ENCODE peak calls at places on chromosomes 3 and 15, in nine cellular contexts. J is hepatocyte, Y is dorsolateral prefrontal cortex, A is PC-9, H is mucosa of descending colon, U is sigmoid colon, N is upper lobe of right lung, E is left lung, S is mesothelial cell of epicardium. F is an unnamed sample.

GRCh38 chr3:183371672-183371968 is 56.8 kb downstream of the MCF2L2 start:
- DNase-seq in U (no peak), N (no peak), S (no peak), H (no peak), A (peak), Y (no peak), J (no peak), E (no peak), F (no peak)

GRCh38 chr3:146241523-146242240 is 9.2 kb downstream of the PLSCR4 start:
- DNase-seq in H (no peak), N (no peak), Y (no peak), E (peak), S (no peak), U (no peak), A (no peak), J (no peak), F (no peak)

GRCh38 chr3:33186524-33187367 is 31.9 kb downstream of the SUSD5 start:
- DNase-seq in E (no peak), A (no peak), U (no peak), N (no peak), J (peak), S (no peak), H (no peak), Y (no peak), F (no peak)

GRCh38 chr3:76943058-76943457 is 96.8 kb upstream of the ROBO2 start:
- DNase-seq in A (no peak), E (no peak), N (no peak), Y (no peak), U (no peak), H (no peak), S (no peak), J (peak), F (no peak)

GRCh38 chr15:100569406-100569805 is 32.6 kb downstream of the LINS1 start:
- DNase-seq in J (peak), N (no peak), S (no peak), U (no peak), E (no peak), Y (no peak), H (no peak), A (no peak), F (no peak)

GRCh38 chr3:101836907-101837598 is 12.3 kb upstream of the NFKBIZ start:
- DNase-seq in J (no peak), U (no peak), E (no peak), S (no peak), Y (no peak), H (no peak), A (no peak), N (no peak), F (no peak)

GRCh38 chr3:174651951-174652350 is 207.2 kb upstream of the NAALADL2 start:
- DNase-seq in U (no peak), N (no peak), H (no peak), J (no peak), S (no peak), E (no peak), A (no peak), Y (no peak), F (no peak)

GRCh38 chr3:152828075-152828840 is 6.7 kb upstream of the P2RY1 start:
- DNase-seq in U (no peak), A (no peak), N (no peak), S (no peak), J (no peak), E (no peak), Y (no peak), H (peak), F (no peak)

GRCh38 chr3:43747641-43748040 is 56.9 kb downstream of the ABHD5 start:
- DNase-seq in A (no peak), H (no peak), N (no peak), S (no peak), Y (no peak), E (no peak), U (no peak), J (no peak), F (no peak)

GRCh38 chr3:50519471-50520089 is 16.1 kb upstream of the CACNA2D2 start:
- DNase-seq in S (peak), J (peak), Y (peak), A (peak), H (peak), U (no peak), N (peak), E (peak), F (peak)

GRCh38 chr3:42980209-42980608 is 1.1 kb downstream of the GASK1A start:
- DNase-seq in U (no peak), H (no peak), Y (no peak), A (no peak), N (no peak), J (no peak), S (no peak), E (no peak), F (no peak)

GRCh38 chr3:47634996-47635395 is 56.3 kb upstream of the CSPG5 start:
- DNase-seq in Y (peak), U (no peak), N (no peak), J (no peak), H (no peak), S (no peak), A (no peak), E (no peak), F (no peak)

GRCh38 chr3:4739289-4740236 is 239.7 kb upstream of the BHLHE40 start:
- DNase-seq in S (no peak), A (no peak), Y (no peak), U (no peak), J (no peak), N (no peak), H (no peak), E (no peak), F (no peak)

GRCh38 chr3:27147215-27147614 is 222.0 kb downstream of the NEK10 start:
- DNase-seq in Y (no peak), N (no peak), E (no peak), J (no peak), A (no peak), H (no peak), U (no peak), S (no peak), F (no peak)

GRCh38 chr15:45320581-45320980 is 57.8 kb downstream of the GATM start:
- DNase-seq in U (no peak), E (no peak), S (no peak), H (no peak), A (peak), Y (no peak), N (no peak), J (no peak), F (no peak)

GRCh38 chr3:116188231-116188785 is 257.0 kb downstream of the LSAMP start:
- DNase-seq in A (no peak), Y (no peak), J (no peak), E (no peak), N (no peak), S (no peak), U (no peak), H (no peak), F (no peak)

GRCh38 chr15:25734680-25735355 is 128.3 kb downstream of the ATP10A start:
- DNase-seq in A (no peak), J (no peak), H (no peak), N (no peak), Y (peak), E (no peak), U (peak), S (peak), F (no peak)

GRCh38 chr3:43105224-43105596 is 669 bp downstream of the POMGNT2 start:
- DNase-seq in J (no peak), A (peak), U (no peak), Y (no peak), H (peak), E (no peak), N (peak), S (no peak), F (no peak)

GRCh38 chr3:187745201-187746058 is at the start of gene BCL6:
- DNase-seq in Y (peak), U (peak), E (peak), H (peak), N (peak), S (peak), A (peak), J (peak), F (peak)

GRCh38 chr3:46829699-46830208 is 33.5 kb downstream of the MYL3 start:
- DNase-seq in H (no peak), Y (no peak), N (no peak), S (no peak), J (no peak), A (no peak), E (no peak), U (no peak), F (no peak)

GRCh38 chr15:58066042-58066867 is 744 bp upstream of the ALDH1A2 start:
- DNase-seq in S (peak), U (peak), Y (no peak), E (peak), A (peak), H (peak), J (peak), N (peak), F (peak)

GRCh38 chr15:48929611-48930170 is 34.0 kb downstream of the SHC4 start:
- DNase-seq in Y (no peak), S (no peak), J (no peak), U (no peak), H (no peak), E (no peak), N (no peak), A (no peak), F (no peak)

GRCh38 chr3:187066228-187066995 is 72.9 kb downstream of the RPL39L start:
- DNase-seq in U (no peak), N (no peak), E (no peak), H (peak), Y (no peak), J (peak), S (no peak), A (peak), F (no peak)

GRCh38 chr3:192186508-192186907 is 540.8 kb downstream of the FGF12 start:
- DNase-seq in E (no peak), S (no peak), U (no peak), J (no peak), H (no peak), N (no peak), Y (no peak), A (no peak), F (no peak)

GRCh38 chr15:92631721-92632120 is 23.9 kb downstream of the FAM174B start:
- DNase-seq in A (no peak), S (no peak), J (no peak), E (no peak), N (peak), Y (no peak), H (no peak), U (no peak), F (no peak)
- TF ChIP-seq CTCF in A (peak), S (peak), J (no peak), E (no peak), N (no peak), Y (no peak), H (no peak), U (no peak), F (no peak)

GRCh38 chr3:53668872-53669271 is 174.5 kb downstream of the CACNA1D start:
- DNase-seq in E (no peak), N (no peak), A (no peak), Y (no peak), S (no peak), H (no peak), J (no peak), U (no peak), F (no peak)
- TF ChIP-seq CTCF in E (no peak), N (peak), A (peak), Y (no peak), S (no peak), H (no peak), J (peak), U (no peak), F (no peak)

GRCh38 chr15:63056843-63057242 is 14.3 kb downstream of the TPM1 start:
- DNase-seq in S (no peak), H (no peak), E (no peak), Y (peak), A (no peak), N (no peak), U (peak), J (no peak), F (no peak)
- TF ChIP-seq CTCF in S (no peak), H (no peak), E (no peak), Y (no peak), A (no peak), N (no peak), U (no peak), J (no peak), F (no peak)

GRCh38 chr3:69855436-69856162 is 116.3 kb downstream of the MITF start:
- DNase-seq in E (no peak), H (no peak), S (no peak), Y (no peak), N (no peak), J (peak), U (no peak), A (no peak), F (no peak)
- TF ChIP-seq CTCF in E (no peak), H (no peak), S (no peak), Y (peak), N (peak), J (peak), U (no peak), A (peak), F (no peak)

GRCh38 chr15:71115567-71116351 is 488 bp downstream of the THSD4 start:
- DNase-seq in S (peak), Y (no peak), E (peak), U (no peak), J (peak), N (peak), A (peak), H (peak), F (no peak)
- TF ChIP-seq CTCF in S (no peak), Y (no peak), E (no peak), U (no peak), J (no peak), N (no peak), A (no peak), H (no peak), F (no peak)

DNA sequence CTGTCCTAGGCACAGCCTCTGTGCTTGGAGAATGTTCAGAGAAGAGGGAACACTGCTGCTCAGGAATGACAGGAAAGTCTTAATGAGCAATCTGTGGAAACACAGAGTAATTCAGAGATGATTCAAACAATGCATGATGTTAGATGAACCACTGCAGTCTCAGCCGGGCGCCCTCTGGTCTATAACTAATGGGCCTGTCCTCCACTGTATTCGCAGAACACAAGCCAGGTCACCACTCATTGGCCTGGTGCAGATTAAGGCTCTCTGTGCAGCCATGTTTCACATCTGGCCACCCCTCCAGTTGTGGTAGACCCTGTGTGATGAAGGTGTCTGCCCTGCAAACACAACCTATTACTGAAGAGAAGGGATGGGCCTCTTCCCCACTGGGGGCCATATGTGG is 281.7 kb upstream of the ROPN1 start:
- DNase-seq in N (no peak), Y (no peak), S (no peak), H (no peak), U (no peak), E (no peak), A (no peak), J (no peak), F (no peak)
- TF ChIP-seq CTCF in N (no peak), Y (no peak), S (no peak), H (no peak), U (no peak), E (no peak), A (no peak), J (no peak), F (no peak)

DNA sequence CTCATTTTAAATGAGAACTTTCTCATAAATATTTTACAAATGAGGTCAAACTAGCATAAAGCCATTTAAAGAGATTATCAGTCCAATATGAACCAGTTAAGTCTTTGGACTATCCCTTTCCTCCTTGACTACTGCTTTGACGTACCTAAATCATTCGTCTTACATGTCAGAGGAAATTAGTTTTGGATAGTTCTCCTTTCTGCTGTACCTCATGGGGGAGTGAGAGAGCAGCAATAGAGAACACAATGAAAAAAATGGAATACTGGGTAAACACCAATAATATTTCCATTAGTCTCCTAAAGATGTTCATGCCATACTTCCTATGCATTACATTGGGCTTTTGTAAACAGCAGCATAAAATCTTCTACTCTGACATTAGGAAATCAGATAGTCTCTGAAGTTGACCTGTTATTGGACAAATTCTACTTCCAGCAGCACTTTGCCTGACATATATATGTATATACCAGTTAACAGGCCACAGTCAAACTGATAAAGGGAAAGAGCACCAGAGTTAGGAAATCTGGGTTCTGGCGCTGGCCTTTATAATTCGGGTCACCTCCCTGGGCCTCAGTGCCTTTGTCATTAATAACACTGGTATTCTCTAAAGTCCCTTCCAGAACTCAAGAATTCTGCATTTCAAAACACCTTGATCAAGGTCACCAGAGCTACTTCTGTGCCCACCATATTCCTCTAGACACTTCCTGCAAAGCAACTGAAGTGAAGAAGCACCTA is 26.8 kb downstream of the TIMMDC1 start:
- DNase-seq in A (no peak), H (no peak), U (no peak), S (no peak), N (no peak), J (no peak), Y (no peak), E (no peak), F (no peak)
- TF ChIP-seq CTCF in A (peak), H (no peak), U (no peak), S (no peak), N (peak), J (peak), Y (peak), E (no peak), F (no peak)